ENCODE peak calls at places on chromosome X, in four cellular contexts. One of them, this sample, is unnamed. For H3K36me3, the result is how much of the 10 kb centered on the place peaks cover.

GRCh38 chrX:11137543-11138139 is 26.5 kb downstream of the HCCS start:
- DNase-seq in GM23248: peak
- DNase-seq in uterus: no peak
- DNase-seq in lower lobe of right lung: no peak
- DNase-seq in this sample: peak

GRCh38 chrX:131792789-131793462 is 230.2 kb upstream of the STK26 start:
- DNase-seq in GM23248: peak
- DNase-seq in uterus: peak
- DNase-seq in lower lobe of right lung: no peak
- DNase-seq in this sample: no peak

GRCh38 chrX:22674947-22675346 is 324.8 kb upstream of the DDX53 start:
- DNase-seq in lower lobe of right lung: no peak
- DNase-seq in GM23248: no peak
- DNase-seq in uterus: no peak
- DNase-seq in this sample: no peak

GRCh38 chrX:110218591-110218990 is 99.3 kb downstream of the AMMECR1 start:
- DNase-seq in GM23248: peak
- DNase-seq in lower lobe of right lung: no peak
- DNase-seq in uterus: peak
- DNase-seq in this sample: no peak

GRCh38 chrX:154032653-154033052 is 13.0 kb upstream of the IRAK1 start:
- DNase-seq in GM23248: peak
- DNase-seq in uterus: no peak
- DNase-seq in lower lobe of right lung: no peak
- DNase-seq in this sample: no peak

GRCh38 chrX:17397074-17397473 is 22.1 kb downstream of the NHS start:
- DNase-seq in uterus: no peak
- DNase-seq in GM23248: peak
- DNase-seq in lower lobe of right lung: no peak
- DNase-seq in this sample: no peak

GRCh38 chrX:150967786-150968185 is 15.3 kb upstream of the HMGB3 start:
- DNase-seq in lower lobe of right lung: no peak
- DNase-seq in uterus: no peak
- DNase-seq in GM23248: no peak
- DNase-seq in this sample: no peak

GRCh38 chrX:147565239-147565638 is 346.5 kb upstream of the FMR1 start:
- DNase-seq in GM23248: peak
- DNase-seq in lower lobe of right lung: no peak
- DNase-seq in uterus: no peak
- DNase-seq in this sample: no peak

GRCh38 chrX:119989905-119990408 is 46.4 kb upstream of the NKAP start:
- DNase-seq in lower lobe of right lung: no peak
- DNase-seq in GM23248: no peak
- DNase-seq in uterus: no peak
- DNase-seq in this sample: no peak

GRCh38 chrX:24321741-24322395 is 8.0 kb upstream of the SUPT20HL2 start:
- DNase-seq in uterus: no peak
- DNase-seq in GM23248: no peak
- DNase-seq in lower lobe of right lung: no peak
- DNase-seq in this sample: no peak

GRCh38 chrX:31266172-31267076 is 194.6 kb upstream of the FTHL17 start:
- DNase-seq in GM23248: peak
- DNase-seq in lower lobe of right lung: peak
- DNase-seq in uterus: peak
- DNase-seq in this sample: peak

GRCh38 chrX:68438575-68438974 is 5.3 kb upstream of the OPHN1 start:
- DNase-seq in uterus: no peak
- DNase-seq in lower lobe of right lung: no peak
- DNase-seq in GM23248: no peak
- DNase-seq in this sample: no peak

GRCh38 chrX:119687661-119688413 is 5.1 kb downstream of the SEPTIN6 start:
- DNase-seq in GM23248: peak
- DNase-seq in uterus: no peak
- DNase-seq in lower lobe of right lung: no peak
- DNase-seq in this sample: no peak

GRCh38 chrX:105515561-105515960 is 295.1 kb upstream of the TEX13A start:
- DNase-seq in uterus: no peak
- DNase-seq in GM23248: no peak
- DNase-seq in lower lobe of right lung: no peak
- DNase-seq in this sample: no peak
- H3K4me3 ChIP-seq in uterus: no peak
- H3K4me3 ChIP-seq in GM23248: no peak
- H3K4me3 ChIP-seq in lower lobe of right lung: no peak
- H3K4me3 ChIP-seq in this sample: no peak

GRCh38 chrX:10130354-10130753 is 26.4 kb upstream of the CLCN4 start:
- DNase-seq in lower lobe of right lung: no peak
- DNase-seq in GM23248: no peak
- DNase-seq in uterus: no peak
- DNase-seq in this sample: no peak
- H3K36me3 ChIP-seq in lower lobe of right lung: half or more
- H3K36me3 ChIP-seq in GM23248: under half
- H3K36me3 ChIP-seq in uterus: under half
- H3K36me3 ChIP-seq in this sample: under half

DNA sequence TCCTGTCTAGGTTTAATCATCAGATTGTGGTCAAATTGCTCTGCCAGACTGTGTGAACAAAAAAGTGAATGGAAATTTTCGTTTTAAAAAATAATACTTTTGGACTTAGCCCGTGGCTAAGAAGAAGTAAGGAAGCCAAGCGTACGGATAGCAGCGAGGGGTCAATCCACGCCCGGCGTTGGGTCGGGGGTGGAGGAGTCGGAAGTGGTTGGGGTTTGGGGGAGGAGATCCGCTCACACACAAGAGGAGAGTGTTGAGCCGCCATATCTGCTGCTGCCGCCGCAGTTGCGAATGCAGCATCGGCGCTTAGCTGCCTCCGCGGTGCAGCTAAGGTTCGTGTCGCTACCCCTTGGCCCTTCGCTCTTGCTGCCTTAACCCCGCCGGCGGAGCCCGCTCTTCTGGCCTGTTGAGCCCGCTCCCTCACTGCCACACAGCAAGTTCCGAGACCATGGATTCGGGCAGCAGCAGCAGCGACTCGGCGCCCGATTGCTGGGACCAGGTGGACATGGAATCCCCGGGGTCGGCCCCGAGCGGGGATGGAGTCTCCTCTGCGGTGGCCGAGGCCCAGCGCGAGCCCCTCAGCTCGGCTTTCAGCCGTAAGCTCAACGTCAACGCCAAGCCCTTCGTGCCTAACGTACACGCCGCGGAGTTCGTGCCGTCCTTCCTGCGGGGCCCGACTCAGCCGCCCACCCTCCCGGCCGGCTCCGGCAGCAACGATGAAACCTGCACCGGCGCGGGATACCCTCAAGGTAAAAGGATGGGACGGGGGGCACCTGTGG is at the start of gene GSPT2:
- DNase-seq in lower lobe of right lung: peak
- DNase-seq in GM23248: peak
- DNase-seq in uterus: peak
- DNase-seq in this sample: peak
- H3K4me3 ChIP-seq in lower lobe of right lung: peak
- H3K4me3 ChIP-seq in GM23248: peak
- H3K4me3 ChIP-seq in uterus: peak
- H3K4me3 ChIP-seq in this sample: peak

GRCh38 chrX:74138943-74139342 is 165.0 kb upstream of the ZCCHC13 start:
- DNase-seq in uterus: no peak
- DNase-seq in GM23248: no peak
- DNase-seq in lower lobe of right lung: no peak
- DNase-seq in this sample: no peak
- H3K36me3 ChIP-seq in uterus: under half
- H3K36me3 ChIP-seq in GM23248: under half
- H3K36me3 ChIP-seq in lower lobe of right lung: under half
- H3K36me3 ChIP-seq in this sample: under half

GRCh38 chrX:45803383-45803921 is 602.8 kb upstream of the DIPK2B start:
- DNase-seq in lower lobe of right lung: no peak
- DNase-seq in GM23248: peak
- DNase-seq in uterus: no peak
- DNase-seq in this sample: no peak
- H3K4me3 ChIP-seq in lower lobe of right lung: no peak
- H3K4me3 ChIP-seq in GM23248: peak
- H3K4me3 ChIP-seq in uterus: no peak
- H3K4me3 ChIP-seq in this sample: no peak